ENCODE peak calls at places on chromosomes 16 and 17, in six cellular contexts. W is Caco-2, L is cardiac fibroblast, F is tibial nerve, N is foreskin keratinocyte, A is HFFc6. P is an unnamed sample.

GRCh38 chr17:59716427-59716826 is 9.0 kb downstream of the VMP1 start:
- DNase-seq in W (no peak), L (no peak), F (no peak), N (no peak), A (no peak), P (no peak)

GRCh38 chr16:24826817-24827566 is 18.8 kb upstream of the SLC5A11 start:
- DNase-seq in W (no peak), L (no peak), F (no peak), N (no peak), A (no peak), P (no peak)

GRCh38 chr17:17834974-17835373 is 1.8 kb downstream of the SREBF1 start:
- DNase-seq in W (no peak), L (no peak), F (no peak), N (no peak), A (no peak), P (no peak)

GRCh38 chr17:20253323-20253722 is 214.0 kb downstream of the LGALS9B start:
- DNase-seq in W (no peak), L (no peak), F (no peak), N (no peak), A (no peak), P (no peak)

GRCh38 chr16:4404247-4404966 is 12.0 kb downstream of the CORO7 start:
- DNase-seq in W (peak; percentile 56), L (peak; percentile 54), F (no peak), N (no peak), A (peak; percentile 26), P (peak; percentile 56)

GRCh38 chr16:57892447-57893096 is 78.4 kb downstream of the CNGB1 start:
- DNase-seq in W (no peak), L (peak; percentile 84), F (no peak), N (no peak), A (no peak), P (no peak)

GRCh38 chr17:81690549-81690948 is 6.7 kb downstream of the HGS start:
- DNase-seq in W (no peak), L (no peak), F (no peak), N (no peak), A (no peak), P (no peak)

GRCh38 chr17:33234930-33235685 is 58.0 kb downstream of the ASIC2 start:
- DNase-seq in W (no peak), L (peak; percentile 90), F (peak; percentile 15), N (peak; percentile 89), A (peak; percentile 83), P (no peak)

GRCh38 chr17:61574542-61575351 is 16.3 kb downstream of the NACA2 start:
- DNase-seq in W (peak; percentile 73), L (peak; percentile 50), F (no peak), N (peak; percentile 28), A (peak; percentile 65), P (peak; percentile 16)

GRCh38 chr16:47026947-47027346 is 53.5 kb upstream of the DNAJA2 start:
- DNase-seq in W (no peak), L (no peak), F (no peak), N (no peak), A (no peak), P (no peak)

GRCh38 chr17:78241277-78242023 is 10.0 kb downstream of the TMEM235 start:
- DNase-seq in W (peak; percentile 92), L (peak; percentile 64), F (no peak), N (no peak), A (peak; percentile 73), P (peak; percentile 62)

GRCh38 chr16:64089697-64090096 is 1032.2 kb downstream of the CDH11 start:
- DNase-seq in W (no peak), L (peak; percentile 60), F (no peak), N (no peak), A (peak; percentile 10), P (peak; percentile 42)

GRCh38 chr17:50589112-50589712 is 28.7 kb downstream of the CACNA1G start:
- DNase-seq in W (no peak), L (peak; percentile 29), F (no peak), N (peak; percentile 17), A (no peak), P (no peak)

GRCh38 chr16:46828943-46829342 is 2.0 kb downstream of the C16orf87 start:
- DNase-seq in W (no peak), L (no peak), F (no peak), N (no peak), A (no peak), P (no peak)

GRCh38 chr17:14245002-14245401 is 8.3 kb upstream of the CDRT15 start:
- DNase-seq in W (peak; percentile 35), L (no peak), F (no peak), N (no peak), A (no peak), P (no peak)

GRCh38 chr16:88636488-88637265 is 1.7 kb upstream of the IL17C start:
- DNase-seq in W (no peak), L (no peak), F (no peak), N (no peak), A (no peak), P (no peak)

GRCh38 chr17:73325527-73325842 is 13.7 kb upstream of the CDC42EP4 start:
- DNase-seq in W (no peak), L (peak; percentile 76), F (peak; percentile 50), N (no peak), A (peak; percentile 66), P (peak; percentile 57)

GRCh38 chr17:63841350-63842172 is 924 bp downstream of the SMARCD2 start:
- DNase-seq in W (peak; percentile 57), L (peak; percentile 45), F (no peak), N (no peak), A (peak; percentile 52), P (peak; percentile 48)

GRCh38 chr17:58330544-58330996 is 2.0 kb upstream of the TSPOAP1 start:
- DNase-seq in W (no peak), L (no peak), F (no peak), N (no peak), A (no peak), P (peak; percentile 62)

GRCh38 chr16:31360296-31360695 is 5.3 kb downstream of the ITGAX start:
- DNase-seq in W (no peak), L (no peak), F (no peak), N (no peak), A (no peak), P (peak; percentile 65)

GRCh38 chr16:30548392-30549255 is 9.6 kb downstream of the ZNF764 start:
- DNase-seq in W (no peak), L (no peak), F (no peak), N (no peak), A (no peak), P (no peak)

GRCh38 chr16:24013054-24013636 is 177.4 kb downstream of the PRKCB start:
- DNase-seq in W (no peak), L (no peak), F (no peak), N (no peak), A (no peak), P (no peak)

GRCh38 chr16:86067516-86067915 is 168.6 kb downstream of the IRF8 start:
- DNase-seq in W (no peak), L (no peak), F (no peak), N (no peak), A (no peak), P (no peak)

GRCh38 chr16:78659668-78660217 is 560.3 kb downstream of the WWOX start:
- DNase-seq in W (no peak), L (no peak), F (no peak), N (no peak), A (no peak), P (no peak)

GRCh38 chr17:55057184-55057583 is 88.6 kb downstream of the STXBP4 start:
- DNase-seq in W (no peak), L (no peak), F (no peak), N (no peak), A (no peak), P (no peak)

GRCh38 chr17:49753959-49754391 is 10.0 kb downstream of the FAM117A start:
- DNase-seq in W (no peak), L (no peak), F (no peak), N (no peak), A (no peak), P (peak; percentile 35)

GRCh38 chr16:73183678-73184092 is 135.8 kb upstream of the ZFHX3 start:
- DNase-seq in W (no peak), L (peak; percentile 24), F (no peak), N (no peak), A (no peak), P (no peak)

GRCh38 chr17:82299452-82299851 is 18.0 kb downstream of the CD7 start:
- DNase-seq in W (no peak), L (no peak), F (no peak), N (no peak), A (no peak), P (no peak)

GRCh38 chr17:17693253-17693954 is 12.1 kb downstream of the RAI1 start:
- DNase-seq in W (peak; percentile 79), L (no peak), F (no peak), N (no peak), A (no peak), P (no peak)

GRCh38 chr16:70778901-70779309 is 22.1 kb downstream of the VAC14 start:
- DNase-seq in W (peak; percentile 78), L (peak; percentile 92), F (peak; percentile 80), N (peak; percentile 76), A (peak; percentile 89), P (no peak)

GRCh38 chr17:79065105-79065670 is 9.4 kb upstream of the ENGASE start:
- DNase-seq in W (no peak), L (peak; percentile 68), F (no peak), N (no peak), A (peak; percentile 35), P (peak; percentile 57)

GRCh38 chr16:19900590-19900989 is 15.9 kb upstream of the GPRC5B start:
- DNase-seq in W (no peak), L (no peak), F (no peak), N (no peak), A (no peak), P (no peak)
- TF ChIP-seq CTCF in W (no peak), L (peak; percentile 27), F (no peak), N (peak; percentile 2), A (peak; percentile 37), P (no peak)

GRCh38 chr16:35207059-35207999 is 1747.9 kb downstream of the TP53TG3F start:
- DNase-seq in W (no peak), L (no peak), F (no peak), N (no peak), A (no peak), P (no peak)
- TF ChIP-seq CTCF in W (no peak), L (no peak), F (no peak), N (no peak), A (no peak), P (no peak)

DNA sequence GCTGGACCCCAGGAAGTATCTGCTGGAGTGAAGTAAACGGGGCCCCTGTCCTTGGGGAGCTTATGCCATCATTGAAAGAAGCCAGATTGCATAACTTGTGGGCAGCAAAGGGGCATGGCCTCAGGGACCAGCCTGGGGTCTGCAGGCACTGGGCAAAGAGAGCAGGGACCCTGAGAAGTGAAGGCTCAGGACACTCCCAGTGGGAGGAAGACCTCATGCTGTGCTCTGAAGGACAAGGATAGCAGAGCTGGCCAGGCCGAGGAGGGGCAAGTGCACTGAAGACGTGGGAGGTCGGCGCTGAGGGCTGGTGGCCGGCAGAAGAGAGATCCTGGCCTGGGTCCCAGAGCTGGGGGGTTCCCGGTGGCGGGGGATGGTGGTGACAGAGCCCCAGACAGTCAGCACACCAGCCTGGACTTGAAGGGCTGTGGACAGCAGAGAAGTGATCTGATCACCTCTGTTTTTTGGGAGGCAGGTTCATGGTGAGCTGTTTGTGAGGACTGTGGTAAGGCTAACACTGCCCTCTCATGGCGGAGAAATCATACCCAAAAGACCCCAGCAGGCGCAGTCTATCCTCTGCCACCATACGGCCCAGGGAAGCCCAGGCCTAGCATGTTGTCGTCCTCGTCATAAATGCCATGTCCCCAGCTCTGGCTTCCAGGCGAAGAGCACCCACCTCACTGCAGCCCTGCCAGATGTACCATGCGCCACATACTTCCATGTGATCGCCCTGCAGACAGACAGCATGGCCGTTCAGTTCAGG is 7.1 kb upstream of the CNP start:
- DNase-seq in W (peak; percentile 68), L (peak; percentile 74), F (no peak), N (no peak), A (peak; percentile 54), P (peak; percentile 90)
- TF ChIP-seq CTCF in W (peak; percentile 60), L (peak; percentile 64), F (peak; percentile 50), N (peak; percentile 54), A (peak; percentile 70), P (peak; percentile 65)

GRCh38 chr16:50244140-50244503 is 22.2 kb upstream of the ADCY7 start:
- DNase-seq in W (no peak), L (peak; percentile 69), F (no peak), N (peak; percentile 47), A (peak; percentile 39), P (no peak)
- TF ChIP-seq CTCF in W (no peak), L (no peak), F (no peak), N (no peak), A (no peak), P (no peak)